ENCODE peak calls at places on chromosomes 7 and 10, in ten cellular contexts. G is IMR-90, M is GM12878, C is uterus, O is K562, Z is Peyer's patch, B is breast epithelium, I is stomach, F is adrenal gland, U is transverse colon. D is an unnamed sample.

GRCh38 chr7:18666107-18666728 is 170.7 kb downstream of the HDAC9 start:
- DNase-seq in G (peak; percentile 74), M (peak; percentile 16), C (peak; percentile 78), O (peak; percentile 37), Z (peak; percentile 79), B (peak; percentile 34), I (peak; percentile 80), F (peak; percentile 88), U (peak; percentile 81), D (peak; percentile 20)

GRCh38 chr10:77518258-77518909 is 119.2 kb downstream of the KCNMA1 start:
- DNase-seq in G (no peak), M (no peak), C (no peak), O (no peak), Z (no peak), B (no peak), I (no peak), F (no peak), U (no peak), D (no peak)

GRCh38 chr10:130043491-130043890 is 67.1 kb downstream of the C10orf143 start:
- DNase-seq in G (no peak), M (no peak), C (peak; percentile 2), O (no peak), Z (no peak), B (no peak), I (no peak), F (no peak), U (no peak), D (no peak)

GRCh38 chr10:91251430-91252056 is 31.1 kb downstream of the PCGF5 start:
- DNase-seq in G (peak; percentile 62), M (peak; percentile 30), C (peak; percentile 45), O (peak; percentile 40), Z (peak; percentile 31), B (peak; percentile 54), I (peak; percentile 61), F (peak; percentile 72), U (peak; percentile 52), D (peak; percentile 45)

GRCh38 chr10:25493122-25493893 is 318.5 kb downstream of the GPR158 start:
- DNase-seq in G (peak; percentile 0), M (no peak), C (no peak), O (peak; percentile 82), Z (no peak), B (no peak), I (no peak), F (peak; percentile 50), U (no peak), D (no peak)

GRCh38 chr7:4051696-4052095 is 630.4 kb upstream of the FOXK1 start:
- DNase-seq in G (no peak), M (no peak), C (no peak), O (no peak), Z (no peak), B (no peak), I (no peak), F (no peak), U (no peak), D (no peak)

GRCh38 chr7:77281780-77282478 is 82.3 kb upstream of the FGL2 start:
- DNase-seq in G (no peak), M (no peak), C (no peak), O (no peak), Z (no peak), B (no peak), I (no peak), F (no peak), U (no peak), D (no peak)

GRCh38 chr7:106313456-106313891 is 28.7 kb upstream of the NAMPT start:
- DNase-seq in G (peak; percentile 73), M (no peak), C (no peak), O (no peak), Z (no peak), B (no peak), I (no peak), F (no peak), U (no peak), D (peak; percentile 31)

GRCh38 chr10:127155221-127155620 is 41.2 kb downstream of the INSYN2A start:
- DNase-seq in G (peak; percentile 58), M (no peak), C (no peak), O (no peak), Z (no peak), B (no peak), I (no peak), F (no peak), U (no peak), D (no peak)

GRCh38 chr10:1044146-1044545 is 4.8 kb downstream of the IDI1 start:
- DNase-seq in G (no peak), M (no peak), C (no peak), O (no peak), Z (no peak), B (no peak), I (no peak), F (no peak), U (no peak), D (no peak)

GRCh38 chr7:152107945-152108344 is 82.5 kb downstream of the GALNT11 start:
- DNase-seq in G (no peak), M (no peak), C (no peak), O (no peak), Z (no peak), B (no peak), I (no peak), F (no peak), U (no peak), D (no peak)

GRCh38 chr7:77727936-77728701 is 31.9 kb downstream of the RSBN1L start:
- DNase-seq in G (peak; percentile 55), M (no peak), C (no peak), O (peak; percentile 46), Z (no peak), B (no peak), I (no peak), F (no peak), U (no peak), D (no peak)

GRCh38 chr7:106022193-106022821 is 59.2 kb downstream of the CDHR3 start:
- DNase-seq in G (no peak), M (peak; percentile 74), C (no peak), O (no peak), Z (peak; percentile 76), B (no peak), I (peak; percentile 45), F (no peak), U (peak; percentile 63), D (no peak)

GRCh38 chr10:83605783-83606182 is 533.5 kb upstream of the GHITM start:
- DNase-seq in G (no peak), M (no peak), C (no peak), O (no peak), Z (no peak), B (no peak), I (no peak), F (no peak), U (no peak), D (no peak)

GRCh38 chr7:6306471-6306870 is 34.0 kb upstream of the CYTH3 start:
- DNase-seq in G (peak; percentile 74), M (no peak), C (no peak), O (no peak), Z (no peak), B (no peak), I (no peak), F (no peak), U (no peak), D (no peak)

GRCh38 chr10:3099291-3100092 is 32.1 kb downstream of the PFKP start:
- DNase-seq in G (peak; percentile 85), M (no peak), C (no peak), O (no peak), Z (no peak), B (no peak), I (no peak), F (no peak), U (no peak), D (no peak)

GRCh38 chr10:6763417-6763816 is 183.3 kb upstream of the PRKCQ start:
- DNase-seq in G (no peak), M (no peak), C (no peak), O (no peak), Z (no peak), B (no peak), I (no peak), F (no peak), U (no peak), D (no peak)

GRCh38 chr10:47196691-47197090 is 103.3 kb upstream of the GDF10 start:
- DNase-seq in G (no peak), M (no peak), C (no peak), O (no peak), Z (no peak), B (no peak), I (no peak), F (no peak), U (no peak), D (no peak)
- H3K27ac ChIP-seq in G (no peak overlapping the region), M (no peak overlapping the region), C (no peak overlapping the region), O (no peak overlapping the region), Z (no peak overlapping the region), B (no peak overlapping the region), I (no peak overlapping the region), F (no peak overlapping the region), U (no peak overlapping the region), D (no peak overlapping the region)

DNA sequence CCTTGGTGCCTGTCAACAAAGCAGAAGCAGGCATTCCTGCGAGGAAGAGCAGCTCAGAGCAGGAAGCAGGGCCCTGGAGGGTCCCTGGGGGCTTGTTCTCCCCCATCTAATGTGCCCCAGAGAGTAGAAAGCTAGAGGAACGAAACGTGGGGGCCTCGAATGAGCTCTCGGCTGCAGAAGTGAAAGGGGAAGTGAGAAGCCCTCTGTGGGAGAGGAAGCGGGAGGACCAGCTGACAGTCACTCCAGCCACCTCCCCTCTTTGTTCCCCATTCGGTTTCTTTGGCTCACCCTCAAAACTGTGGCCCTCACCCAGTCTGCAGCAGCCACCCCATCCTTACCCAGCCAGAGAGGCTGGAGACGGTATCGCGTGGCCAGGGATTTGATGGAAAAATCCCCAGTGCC is 25.0 kb downstream of the C10orf105 start:
- DNase-seq in G (no peak), M (peak; percentile 78), C (no peak), O (no peak), Z (peak; percentile 83), B (no peak), I (peak; percentile 46), F (peak; percentile 33), U (peak; percentile 72), D (no peak)
- H3K9me3 ChIP-seq in G (no peaks in the 10 kb centered on the region), M (no peaks in the 10 kb centered on the region), C (no peaks in the 10 kb centered on the region), O (peaks cover 3% of the 10 kb centered on the region), Z (no peaks in the 10 kb centered on the region), B (no peaks in the 10 kb centered on the region), I (peaks cover 4% of the 10 kb centered on the region), F (no peaks in the 10 kb centered on the region), U (no peaks in the 10 kb centered on the region), D (no peaks in the 10 kb centered on the region)

GRCh38 chr10:73413528-73414229 is at the start of gene ANXA7:
- DNase-seq in G (peak; percentile 75), M (peak; percentile 47), C (peak; percentile 92), O (peak; percentile 99), Z (peak; percentile 91), B (peak; percentile 91), I (peak; percentile 97), F (peak; percentile 95), U (peak; percentile 97), D (peak; percentile 93)
- TF ChIP-seq POLR2A in G (peak; percentile 81), M (peak; percentile 88), C (peak; percentile 89), O (peak; percentile 97), Z (peak; percentile 55), B (peak; percentile 75), I (peak; percentile 41), F (peak; percentile 78), U (peak; percentile 82), D (peak; percentile 72)

GRCh38 chr10:73597346-73597745 is 6.2 kb upstream of the USP54 start:
- DNase-seq in G (peak; percentile 47), M (no peak), C (no peak), O (no peak), Z (no peak), B (no peak), I (no peak), F (no peak), U (no peak), D (no peak)

DNA sequence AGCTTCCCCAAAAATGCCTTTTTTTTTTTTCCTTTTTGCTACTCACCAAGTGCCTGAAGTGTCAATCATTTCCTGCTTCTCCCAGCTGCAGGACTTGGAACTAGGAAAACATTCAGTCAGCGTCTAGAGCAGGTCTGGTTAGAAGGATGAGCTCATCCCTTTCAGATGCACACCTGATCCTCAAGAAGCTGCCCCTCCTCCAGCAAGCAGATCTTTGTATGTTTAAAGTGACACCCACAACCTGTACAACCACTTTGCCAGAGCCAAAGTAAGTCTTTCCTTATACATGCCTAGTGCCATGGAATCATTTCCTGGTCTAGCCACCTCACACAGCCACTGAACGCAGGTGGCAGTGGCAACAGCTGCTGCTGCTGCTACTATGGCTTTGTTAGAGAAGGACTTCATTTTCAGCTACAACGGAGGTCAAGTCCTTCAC is 10.4 kb upstream of the USP54 start:
- DNase-seq in G (peak; percentile 24), M (no peak), C (no peak), O (no peak), Z (no peak), B (peak; percentile 88), I (peak; percentile 68), F (no peak), U (peak; percentile 71), D (peak; percentile 94)
- H3K27ac ChIP-seq in G (no peak overlapping the region), M (no peak overlapping the region), C (no peak overlapping the region), O (no peak overlapping the region), Z (peak overlapping the region; percentile 54), B (peak overlapping the region; percentile 89), I (peak overlapping the region; percentile 74), F (no peak overlapping the region), U (peak overlapping the region; percentile 84), D (peak overlapping the region; percentile 44)